ENCODE peak calls at places on chromosome 1, in ten cellular contexts. F, Y, S, P, D, V, A, J, B and M are unnamed samples.

GRCh38 chr1:97006044-97006676 is 284.6 kb downstream of the PTBP2 start:
- DNase-seq in S (no peak), V (no peak), J (no peak), D (peak), F (no peak), A (no peak), Y (peak), B (peak), P (peak), M (no peak)

GRCh38 chr1:34131396-34132160 is 33.5 kb downstream of the CSMD2 start:
- DNase-seq in B (no peak), J (no peak), V (no peak), A (no peak), Y (no peak), D (no peak), F (no peak), S (no peak), P (no peak), M (no peak)

GRCh38 chr1:234544094-234544579 is 65.2 kb upstream of the TARBP1 start:
- DNase-seq in B (peak), S (peak), Y (peak), P (peak), J (no peak), F (peak), D (peak), V (peak), A (no peak), M (peak)

GRCh38 chr1:227403535-227403934 is 85.2 kb upstream of the CDC42BPA start:
- DNase-seq in V (no peak), J (no peak), S (no peak), A (no peak), B (no peak), D (no peak), F (no peak), Y (no peak), P (no peak), M (no peak)

GRCh38 chr1:221315330-221315729 is 426.6 kb downstream of the DUSP10 start:
- DNase-seq in F (no peak), B (no peak), A (no peak), Y (peak), V (no peak), S (no peak), J (no peak), P (no peak), D (no peak), M (peak)

GRCh38 chr1:230105754-230106625 is 39.0 kb downstream of the GALNT2 start:
- DNase-seq in P (peak), D (no peak), F (peak), Y (peak), V (no peak), B (no peak), A (no peak), S (no peak), J (no peak), M (peak)

GRCh38 chr1:203320546-203321272 is 15.4 kb downstream of the BTG2 start:
- DNase-seq in B (no peak), S (peak), D (no peak), A (no peak), F (no peak), Y (peak), V (peak), P (no peak), J (peak), M (no peak)

GRCh38 chr1:18927082-18927653 is 24.8 kb upstream of the ALDH4A1 start:
- DNase-seq in J (peak), V (no peak), D (no peak), P (no peak), Y (no peak), B (no peak), A (no peak), S (no peak), F (peak), M (no peak)

GRCh38 chr1:203140076-203140475 is 12.6 kb downstream of the ADORA1 start:
- DNase-seq in D (no peak), S (no peak), F (no peak), A (no peak), B (no peak), J (no peak), V (no peak), Y (no peak), P (no peak), M (no peak)

GRCh38 chr1:28437260-28437923 is 67.9 kb downstream of the PHACTR4 start:
- DNase-seq in S (no peak), Y (peak), J (no peak), P (peak), A (no peak), F (no peak), V (no peak), B (no peak), D (no peak), M (peak)

GRCh38 chr1:155166373-155167165 is 6.5 kb downstream of the KRTCAP2 start:
- DNase-seq in B (no peak), P (no peak), V (peak), Y (no peak), S (peak), F (no peak), J (no peak), D (peak), A (no peak), M (no peak)

GRCh38 chr1:236282159-236282716 is 480 bp upstream of the ERO1B start:
- DNase-seq in S (no peak), F (peak), P (no peak), A (no peak), V (no peak), D (no peak), B (peak), Y (peak), J (no peak), M (no peak)

GRCh38 chr1:231460614-231461013 is 38.5 kb upstream of the EGLN1 start:
- DNase-seq in Y (no peak), P (no peak), B (no peak), V (no peak), J (peak), F (no peak), D (no peak), S (no peak), A (peak), M (no peak)

GRCh38 chr1:100735244-100735643 is 15.7 kb downstream of the VCAM1 start:
- DNase-seq in V (no peak), J (no peak), F (no peak), P (no peak), B (no peak), D (no peak), A (no peak), S (no peak), Y (no peak), M (no peak)

GRCh38 chr1:145991799-145992412 is 4.5 kb downstream of the TXNIP start:
- DNase-seq in S (no peak), V (no peak), B (no peak), Y (no peak), A (no peak), D (no peak), F (no peak), P (no peak), J (no peak), M (no peak)

GRCh38 chr1:164748253-164748899 is 189.4 kb downstream of the PBX1 start:
- DNase-seq in A (no peak), F (no peak), S (no peak), J (no peak), P (peak), D (no peak), Y (peak), V (no peak), B (no peak), M (peak)

GRCh38 chr1:65758128-65758527 is 34.6 kb upstream of the PDE4B start:
- DNase-seq in B (no peak), P (no peak), V (no peak), D (no peak), S (no peak), J (no peak), Y (no peak), A (no peak), F (no peak), M (no peak)

GRCh38 chr1:65011983-65012382 is 45.6 kb upstream of the JAK1 start:
- DNase-seq in J (peak), Y (no peak), S (no peak), A (no peak), B (no peak), V (no peak), P (no peak), D (no peak), F (no peak), M (no peak)

GRCh38 chr1:237303929-237304328 is 261.9 kb downstream of the RYR2 start:
- DNase-seq in D (no peak), B (no peak), Y (no peak), J (no peak), V (no peak), A (no peak), P (no peak), F (no peak), S (peak), M (no peak)

GRCh38 chr1:165257969-165258459 is 98.5 kb downstream of the LMX1A start:
- DNase-seq in B (no peak), D (peak), P (peak), J (peak), A (no peak), Y (peak), F (peak), S (peak), V (peak), M (peak)

GRCh38 chr1:246506440-246506784 is 667 bp downstream of the SMYD3 start:
- DNase-seq in S (no peak), D (no peak), F (no peak), B (no peak), V (peak), Y (no peak), P (no peak), J (no peak), A (no peak), M (no peak)

GRCh38 chr1:169119405-169119804 is 12.9 kb downstream of the ATP1B1 start:
- DNase-seq in B (no peak), A (no peak), F (peak), S (no peak), Y (peak), V (no peak), J (no peak), P (no peak), D (no peak), M (no peak)